ENCODE peak calls at places on chromosomes 12 and 14, in five cellular contexts. G, C, Z, B and S are unnamed samples.

GRCh38 chr14:91372680-91373495 is 44.7 kb downstream of the CCDC88C start:
- DNase-seq in C (peak; percentile 77), Z (peak; percentile 78), G (no peak), B (no peak), S (no peak)

GRCh38 chr12:70648191-70648590 is 11.0 kb upstream of the PTPRB start:
- DNase-seq in Z (no peak), B (no peak), G (peak; percentile 28), C (no peak), S (no peak)

GRCh38 chr14:100581228-100582145 is 5.7 kb downstream of the BEGAIN start:
- DNase-seq in B (no peak), Z (no peak), G (no peak), C (no peak), S (no peak)

GRCh38 chr12:50926415-50926814 is 25.9 kb upstream of the HIGD1C start:
- DNase-seq in B (no peak), C (no peak), Z (no peak), G (no peak), S (no peak)

GRCh38 chr12:43676183-43676813 is 82.3 kb downstream of the PUS7L start:
- DNase-seq in Z (peak; percentile 72), B (no peak), C (no peak), G (peak; percentile 42), S (no peak)

GRCh38 chr14:22886500-22887259 is 3.7 kb downstream of the REM2 start:
- DNase-seq in C (peak; percentile 85), B (peak; percentile 62), G (peak; percentile 54), Z (peak; percentile 87), S (peak; percentile 69)

GRCh38 chr14:31042300-31042699 is 16.1 kb upstream of the STRN3 start:
- DNase-seq in G (no peak), B (no peak), C (no peak), Z (no peak), S (no peak)

GRCh38 chr14:87522575-87522974 is 470.4 kb downstream of the GALC start:
- DNase-seq in G (no peak), B (no peak), C (no peak), Z (no peak), S (no peak)

DNA sequence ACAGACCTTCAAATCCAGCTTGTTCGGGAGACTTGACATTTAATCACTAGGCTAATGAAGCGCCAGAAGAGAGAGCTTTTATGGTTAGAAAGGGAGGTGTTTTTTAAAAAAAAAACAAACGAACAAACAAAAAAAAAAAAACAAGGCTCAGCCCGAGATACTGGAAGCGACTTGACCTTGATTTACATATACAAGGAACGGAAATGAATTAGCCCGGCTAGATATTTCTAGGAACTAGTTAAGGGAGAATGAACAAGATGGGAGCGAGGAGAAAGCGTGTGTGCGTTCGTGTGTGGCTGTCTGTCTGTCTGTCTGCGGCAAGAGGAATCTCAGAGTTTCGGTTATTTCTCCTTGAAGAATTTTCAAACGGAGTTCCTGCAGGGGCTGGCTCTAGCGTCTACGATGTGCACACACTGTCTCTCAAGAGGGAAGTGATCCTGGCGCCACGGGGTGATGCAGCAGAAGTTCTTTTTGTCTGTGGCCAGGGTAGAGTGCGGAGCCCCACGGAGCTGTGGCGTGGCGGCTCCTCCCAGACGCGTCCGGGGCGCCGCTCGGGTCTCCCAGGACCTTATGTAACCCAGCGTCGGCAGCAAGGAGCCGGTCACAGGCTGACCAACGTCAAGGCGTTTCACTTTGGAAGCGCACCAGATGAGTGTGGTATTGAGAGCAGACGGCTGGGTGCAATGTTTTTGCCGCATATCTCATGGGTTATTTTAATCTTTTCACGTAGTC is 18.8 kb downstream of the SOCS2 start:
- DNase-seq in G (peak; percentile 88), C (peak; percentile 70), Z (peak; percentile 87), B (peak; percentile 94), S (peak; percentile 96)
- TF ChIP-seq CTCF in G (no peak), C (no peak), Z (no peak), B (no peak), S (no peak)

GRCh38 chr12:92444763-92445162 is 258.0 kb upstream of the PLEKHG7 start:
- DNase-seq in G (no peak), C (no peak), Z (peak; percentile 73), B (no peak), S (no peak)
- H3K4me3 ChIP-seq in G (no peak overlapping the region), C (no peak overlapping the region), Z (no peak overlapping the region), B (no peak overlapping the region), S (no peak overlapping the region)

GRCh38 chr14:102319351-102320032 is at the start of gene ZNF839:
- DNase-seq in Z (peak; percentile 90), C (peak; percentile 93), G (peak; percentile 92), B (peak; percentile 95), S (peak; percentile 89)
- TF ChIP-seq CTCF in Z (no peak), C (peak; percentile 9), G (no peak), B (no peak), S (no peak)

GRCh38 chr12:49021292-49021915 is 2.8 kb upstream of the PRKAG1 start:
- DNase-seq in Z (no peak), B (no peak), G (no peak), C (no peak), S (no peak)

GRCh38 chr12:49019120-49019430 is 499 bp upstream of the PRKAG1 start:
- DNase-seq in C (no peak), G (no peak), B (no peak), Z (no peak), S (no peak)

GRCh38 chr12:49020441-49020840 is 1.9 kb upstream of the PRKAG1 start:
- DNase-seq in C (no peak), B (no peak), Z (no peak), G (no peak), S (no peak)

GRCh38 chr12:49018282-49019119 is at the start of gene PRKAG1:
- DNase-seq in Z (peak; percentile 100), G (peak; percentile 98), C (peak; percentile 95), B (peak; percentile 97), S (peak; percentile 98)

GRCh38 chr12:49019435-49020317 is 1.1 kb upstream of the PRKAG1 start:
- DNase-seq in Z (peak; percentile 92), C (no peak), B (no peak), G (peak; percentile 54), S (peak; percentile 47)
- H3K4me3 ChIP-seq in Z (peak overlapping the region; percentile 91), C (peak overlapping the region; percentile 79), B (peak overlapping the region; percentile 81), G (no peak overlapping the region), S (peak overlapping the region; percentile 74)

DNA sequence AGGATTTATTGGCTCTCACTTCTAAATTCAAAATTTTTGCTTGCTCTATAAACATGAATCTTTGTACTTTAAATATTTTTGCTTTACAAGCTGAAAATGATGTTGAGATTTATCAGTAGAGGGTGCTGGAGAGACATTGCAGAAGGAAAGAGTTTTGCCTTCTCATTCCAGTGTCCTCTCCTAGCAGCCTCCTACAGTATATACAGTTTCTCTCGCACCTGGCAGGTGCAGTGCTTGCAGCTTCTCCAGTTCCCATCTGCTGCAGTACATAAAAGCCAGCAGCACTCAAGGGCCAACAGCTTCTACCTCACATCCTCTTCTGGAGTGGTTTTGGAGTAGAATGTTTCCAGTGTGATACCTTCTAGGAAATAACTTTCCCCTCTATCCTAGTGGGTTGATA is 601.8 kb upstream of the ATXN7L3B start:
- DNase-seq in G (peak; percentile 30), B (no peak), Z (peak; percentile 9), C (no peak), S (no peak)
- TF ChIP-seq CTCF in G (peak; percentile 48), B (no peak), Z (no peak), C (no peak), S (no peak)